ENCODE peak calls at places on chromosome 10, in ten cellular contexts. Q is RPMI7951; E is mucosa of descending colon; N is activated CD4-positive, alpha-beta T cell treated with anti-CD3 and anti-CD28 coated beads for 36 hours; Y is germinal center; S is T-helper 9 cell; F is IMR-90; R is mesothelial cell of epicardium; T is AG09319; V is GM23248. I is an unnamed sample.

GRCh38 chr10:73875139-73875475 is 752 bp upstream of the CAMK2G start:
- DNase-seq in Q (no peak), E (no peak), N (no peak), Y (peak), S (no peak), F (no peak), R (no peak), T (no peak), V (no peak), I (no peak)

GRCh38 chr10:119233821-119234220 is 26.4 kb downstream of the GRK5 start:
- DNase-seq in Q (no peak), E (no peak), N (no peak), Y (no peak), S (no peak), F (peak), R (no peak), T (no peak), V (no peak), I (no peak)

GRCh38 chr10:47454294-47455058 is 29.4 kb downstream of the ANXA8 start:
- DNase-seq in Q (no peak), E (no peak), N (no peak), Y (no peak), S (no peak), F (no peak), R (no peak), T (no peak), V (no peak), I (no peak)

GRCh38 chr10:110717830-110718595 is 73.9 kb downstream of the RBM20 start:
- DNase-seq in Q (no peak), E (peak), N (no peak), Y (no peak), S (no peak), F (no peak), R (no peak), T (no peak), V (no peak), I (no peak)

GRCh38 chr10:1664565-1664964 is 72.8 kb downstream of the ADARB2 start:
- DNase-seq in Q (no peak), E (no peak), N (no peak), Y (no peak), S (no peak), F (no peak), R (no peak), T (no peak), V (no peak), I (no peak)

GRCh38 chr10:124594240-124594639 is 132.6 kb downstream of the LHPP start:
- DNase-seq in Q (no peak), E (no peak), N (no peak), Y (no peak), S (no peak), F (no peak), R (no peak), T (no peak), V (peak), I (no peak)

GRCh38 chr10:33965795-33966581 is 631.5 kb upstream of the NRP1 start:
- DNase-seq in Q (no peak), E (no peak), N (no peak), Y (no peak), S (no peak), F (no peak), R (no peak), T (no peak), V (no peak), I (no peak)

GRCh38 chr10:91589015-91589655 is 43.7 kb downstream of the PPP1R3C start:
- DNase-seq in Q (peak), E (no peak), N (no peak), Y (no peak), S (no peak), F (peak), R (no peak), T (no peak), V (peak), I (peak)

GRCh38 chr10:88522715-88523114 is 60.4 kb downstream of the RNLS start:
- DNase-seq in Q (no peak), E (no peak), N (no peak), Y (no peak), S (no peak), F (peak), R (no peak), T (no peak), V (no peak), I (no peak)

GRCh38 chr10:51542863-51543262 is 156.5 kb downstream of the CSTF2T start:
- DNase-seq in Q (no peak), E (no peak), N (no peak), Y (no peak), S (no peak), F (no peak), R (no peak), T (no peak), V (no peak), I (no peak)

GRCh38 chr10:102627446-102628293 is 16.6 kb upstream of the TRIM8 start:
- DNase-seq in Q (peak), E (no peak), N (no peak), Y (no peak), S (no peak), F (peak), R (no peak), T (peak), V (peak), I (peak)

GRCh38 chr10:16756561-16757221 is 60.5 kb downstream of the RSU1 start:
- DNase-seq in Q (peak), E (no peak), N (no peak), Y (no peak), S (no peak), F (peak), R (no peak), T (peak), V (peak), I (peak)

GRCh38 chr10:103990170-103990930 is 23.4 kb downstream of the SLK start:
- DNase-seq in Q (no peak), E (no peak), N (no peak), Y (no peak), S (no peak), F (no peak), R (no peak), T (no peak), V (no peak), I (no peak)

GRCh38 chr10:24349379-24350110 is 140.6 kb downstream of the KIAA1217 start:
- DNase-seq in Q (peak), E (no peak), N (no peak), Y (no peak), S (no peak), F (peak), R (no peak), T (no peak), V (peak), I (peak)

GRCh38 chr10:122163182-122164027 is 107.7 kb upstream of the BTBD16 start:
- DNase-seq in Q (peak), E (no peak), N (peak), Y (no peak), S (no peak), F (peak), R (peak), T (no peak), V (peak), I (peak)

GRCh38 chr10:97399843-97400545 is 1.1 kb downstream of the RRP12 start:
- DNase-seq in Q (peak), E (peak), N (peak), Y (peak), S (no peak), F (peak), R (no peak), T (no peak), V (peak), I (peak)

GRCh38 chr10:112721080-112721698 is 228.9 kb upstream of the TCF7L2 start:
- DNase-seq in Q (peak), E (peak), N (no peak), Y (peak), S (no peak), F (peak), R (no peak), T (no peak), V (peak), I (peak)

GRCh38 chr10:16787361-16787791 is 29.8 kb downstream of the RSU1 start:
- DNase-seq in Q (no peak), E (no peak), N (peak), Y (no peak), S (peak), F (no peak), R (no peak), T (no peak), V (no peak), I (no peak)

GRCh38 chr10:126129026-126129425 is 232.7 kb downstream of the FANK1 start:
- DNase-seq in Q (no peak), E (no peak), N (no peak), Y (no peak), S (no peak), F (no peak), R (no peak), T (no peak), V (no peak), I (no peak)

I was measured in fibroblast of mammary gland.